ENCODE peak calls at places on chromosome 5, in four cellular contexts. H is HCT116, U is psoas muscle, I is cardiac muscle cell. R is an unnamed sample.

GRCh38 chr5:53426878-53427277 is 53.6 kb upstream of the FST start:
- DNase-seq in U (no peak), I (no peak), H (no peak), R (no peak)

GRCh38 chr5:43482490-43483064 is 1.1 kb downstream of the TMEM267 start:
- DNase-seq in H (no peak), I (peak; percentile 32), U (no peak), R (no peak)

GRCh38 chr5:160390787-160391696 is 8.8 kb downstream of the FAM200C start:
- DNase-seq in I (peak; percentile 45), H (no peak), U (no peak), R (no peak)

GRCh38 chr5:165495829-165496380 is 1990.5 kb downstream of the MAT2B start:
- DNase-seq in H (no peak), U (no peak), I (peak; percentile 38), R (no peak)

GRCh38 chr5:151553130-151553670 is 37.9 kb downstream of the FAT2 start:
- DNase-seq in H (no peak), I (no peak), U (no peak), R (no peak)

GRCh38 chr5:65104831-65105230 is 336.1 kb downstream of the CWC27 start:
- DNase-seq in I (no peak), H (no peak), U (no peak), R (no peak)

GRCh38 chr5:136781464-136781863 is 416.1 kb upstream of the TRPC7 start:
- DNase-seq in U (no peak), I (peak; percentile 41), H (no peak), R (no peak)

GRCh38 chr5:35736280-35736679 is 118.6 kb downstream of the SPEF2 start:
- DNase-seq in H (no peak), U (no peak), I (no peak), R (no peak)

GRCh38 chr5:16074358-16074757 is 105.2 kb downstream of the MARCHF11 start:
- DNase-seq in I (no peak), H (no peak), U (no peak), R (no peak)

GRCh38 chr5:169268019-169268418 is 32.9 kb downstream of the SLIT3 start:
- DNase-seq in I (no peak), H (no peak), U (no peak), R (no peak)

GRCh38 chr5:25436452-25436851 is 791.7 kb upstream of the CDH10 start:
- DNase-seq in U (no peak), I (no peak), H (no peak), R (no peak)

GRCh38 chr5:144156767-144157171 is 13.7 kb downstream of the YIPF5 start:
- DNase-seq in I (no peak), H (no peak), U (no peak), R (no peak)

GRCh38 chr5:31412324-31412723 is 119.6 kb downstream of the DROSHA start:
- DNase-seq in I (peak; percentile 21), H (no peak), U (no peak), R (no peak)

GRCh38 chr5:154355141-154355611 is 90.6 kb upstream of the SAP30L start:
- DNase-seq in U (peak; percentile 31), H (no peak), I (peak; percentile 51), R (no peak)

GRCh38 chr5:110087829-110088228 is 398.1 kb downstream of the MAN2A1 start:
- DNase-seq in I (peak; percentile 20), H (no peak), U (no peak), R (no peak)

GRCh38 chr5:174760721-174761120 is 36.3 kb downstream of the MSX2 start:
- DNase-seq in I (no peak), U (no peak), H (no peak), R (no peak)

GRCh38 chr5:118580959-118581358 is 407.4 kb downstream of the DTWD2 start:
- DNase-seq in I (peak; percentile 6), U (no peak), H (no peak), R (no peak)

GRCh38 chr5:9658726-9659125 is 28.6 kb upstream of the TAS2R1 start:
- DNase-seq in U (no peak), I (peak; percentile 18), H (no peak), R (no peak)

GRCh38 chr5:4941957-4942830 is 197.9 kb upstream of the ADAMTS16 start:
- DNase-seq in I (no peak), U (no peak), H (no peak), R (no peak)

GRCh38 chr5:143002459-143003327 is 232.5 kb downstream of the ARHGAP26 start:
- DNase-seq in H (no peak), U (no peak), I (peak; percentile 98), R (peak; percentile 53)

GRCh38 chr5:136006164-136006563 is 22.6 kb upstream of the TGFBI start:
- DNase-seq in U (no peak), H (no peak), I (no peak), R (no peak)

GRCh38 chr5:36496471-36496870 is 109.9 kb upstream of the SLC1A3 start:
- DNase-seq in U (no peak), I (no peak), H (no peak), R (no peak)

GRCh38 chr5:1429066-1429465 is 16.2 kb downstream of the SLC6A3 start:
- DNase-seq in H (no peak), U (no peak), I (no peak), R (no peak)

GRCh38 chr5:10762776-10763500 is 1.9 kb upstream of the DAP start:
- DNase-seq in U (no peak), H (no peak), I (no peak), R (no peak)

GRCh38 chr5:43461066-43461465 is 22.6 kb downstream of the TMEM267 start:
- DNase-seq in I (no peak), H (no peak), U (no peak), R (no peak)

GRCh38 chr5:80216753-80217596 is 38.9 kb downstream of the SERINC5 start:
- DNase-seq in H (no peak), U (peak; percentile 71), I (no peak), R (no peak)

GRCh38 chr5:132688536-132689409 is 15.0 kb downstream of the IL4 start:
- DNase-seq in I (peak; percentile 42), H (no peak), U (no peak), R (no peak)

GRCh38 chr5:179285236-179285635 is 60.0 kb downstream of the ADAMTS2 start:
- DNase-seq in I (peak; percentile 42), H (no peak), U (peak; percentile 81), R (no peak)

GRCh38 chr5:83538788-83539535 is 67.4 kb downstream of the VCAN start:
- DNase-seq in U (no peak), I (no peak), H (no peak), R (no peak)

GRCh38 chr5:137778772-137779564 is 24.8 kb upstream of the HNRNPA0 start:
- DNase-seq in U (no peak), H (peak; percentile 44), I (peak; percentile 69), R (peak; percentile 11)

GRCh38 chr5:81817980-81818379 is 67.1 kb upstream of the SSBP2 start:
- DNase-seq in U (no peak), I (no peak), H (no peak), R (peak; percentile 53)

GRCh38 chr5:77867194-77867691 is 91.1 kb upstream of the TBCA start:
- DNase-seq in U (no peak), H (no peak), I (peak; percentile 40), R (no peak)

GRCh38 chr5:6447384-6448140 is 1.1 kb upstream of the UBE2QL1 start:
- DNase-seq in I (no peak), H (no peak), U (no peak), R (no peak)
- H3K27me3 ChIP-seq in I (peaks cover 37% of the 10 kb centered on the region), H (peaks cover 22% of the 10 kb centered on the region), U (no peaks in the 10 kb centered on the region), R (peaks cover 6% of the 10 kb centered on the region)

DNA sequence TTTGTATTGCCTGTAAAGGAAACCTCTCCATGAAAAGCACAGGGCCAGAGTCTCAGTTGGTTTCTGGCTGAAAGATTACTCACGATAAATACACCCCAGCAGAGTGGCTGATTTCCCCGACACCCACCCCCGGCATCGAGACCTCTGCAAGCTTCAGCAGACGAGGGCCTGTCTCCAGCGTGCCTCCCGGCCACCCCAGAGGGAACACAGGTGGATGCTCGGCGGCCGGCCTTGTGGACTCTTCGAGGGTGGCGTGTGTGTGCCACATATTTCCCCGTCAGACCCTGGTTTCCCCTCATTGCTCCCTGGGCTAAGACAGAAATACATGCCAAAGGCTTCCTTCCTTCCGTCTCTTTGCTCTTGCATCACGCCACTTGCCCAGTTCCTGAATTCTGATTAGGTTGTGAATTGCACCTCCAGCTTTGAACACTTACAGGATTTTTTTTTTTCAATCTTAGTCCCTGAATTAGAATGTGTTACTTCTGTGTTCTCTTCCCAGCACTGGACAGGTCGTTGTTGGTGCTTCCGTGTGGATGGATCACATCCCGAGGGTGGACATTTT is 13.6 kb downstream of the IRX1 start:
- DNase-seq in H (no peak), I (no peak), U (no peak), R (no peak)
- H3K27ac ChIP-seq in H (no peak overlapping the region), I (no peak overlapping the region), U (no peak overlapping the region), R (no peak overlapping the region)

GRCh38 chr5:2699686-2700085 is 51.8 kb downstream of the IRX2 start:
- DNase-seq in U (no peak), I (no peak), H (no peak), R (no peak)
- H3K27me3 ChIP-seq in U (no peaks in the 10 kb centered on the region), I (no peaks in the 10 kb centered on the region), H (no peaks in the 10 kb centered on the region), R (no peaks in the 10 kb centered on the region)

DNA sequence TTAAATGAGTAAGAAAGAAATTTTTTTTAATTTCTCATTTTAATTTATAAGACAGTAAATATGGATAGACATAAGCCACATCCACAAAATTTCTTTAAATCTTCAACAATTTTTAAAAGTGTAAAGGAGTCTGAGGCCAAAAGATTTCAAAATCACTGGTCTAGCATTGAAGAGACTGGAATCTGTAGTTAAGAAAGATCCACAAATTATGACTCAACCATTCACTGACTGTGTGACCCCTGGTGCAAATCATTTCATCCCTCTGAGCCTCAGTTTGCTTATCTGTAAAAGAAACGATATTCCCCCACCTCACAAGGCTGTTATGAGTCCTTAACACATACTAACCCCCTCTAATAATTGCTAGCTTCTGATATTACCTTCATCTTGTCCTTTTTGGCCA is 98.5 kb downstream of the EBF1 start:
- DNase-seq in I (peak; percentile 65), H (no peak), U (no peak), R (no peak)
- H3K27ac ChIP-seq in I (no peak overlapping the region), H (no peak overlapping the region), U (no peak overlapping the region), R (no peak overlapping the region)

GRCh38 chr5:73384861-73385260 is 63.7 kb downstream of the FOXD1 start:
- DNase-seq in U (no peak), I (no peak), H (no peak), R (no peak)
- H3K27me3 ChIP-seq in U (peaks cover 49% of the 10 kb centered on the region), I (no peaks in the 10 kb centered on the region), H (no peaks in the 10 kb centered on the region), R (peaks cover 35% of the 10 kb centered on the region)

GRCh38 chr5:147481376-147481775 is 28.5 kb downstream of the DPYSL3 start:
- DNase-seq in U (no peak), H (no peak), I (peak; percentile 74), R (no peak)

GRCh38 chr5:147479949-147480348 is 29.9 kb downstream of the DPYSL3 start:
- DNase-seq in U (no peak), H (no peak), I (peak; percentile 65), R (no peak)

GRCh38 chr5:147483197-147483790 is 26.6 kb downstream of the DPYSL3 start:
- DNase-seq in U (no peak), I (no peak), H (no peak), R (no peak)

GRCh38 chr5:147482426-147483196 is 27.3 kb downstream of the DPYSL3 start:
- DNase-seq in U (no peak), I (peak; percentile 53), H (no peak), R (no peak)

GRCh38 chr5:147481857-147482256 is 28.0 kb downstream of the DPYSL3 start:
- DNase-seq in I (peak; percentile 72), H (no peak), U (no peak), R (no peak)
- H3K27ac ChIP-seq in I (no peak overlapping the region), H (no peak overlapping the region), U (peak overlapping the region; percentile 21), R (no peak overlapping the region)

GRCh38 chr5:127942246-127943060 is 141.1 kb upstream of the SLC12A2 start:
- DNase-seq in I (no peak), H (no peak), U (no peak), R (no peak)
- H3K27me3 ChIP-seq in I (no peaks in the 10 kb centered on the region), H (peaks cover 8% of the 10 kb centered on the region), U (no peaks in the 10 kb centered on the region), R (no peaks in the 10 kb centered on the region)